ENCODE peak calls at places on chromosomes 16 and 17, in five cellular contexts. One of them, this sample, is unnamed.

GRCh38 chr16:87661561-87661960 is 59.3 kb downstream of the JPH3 start:
- DNase-seq in stimulated activated CD8-positive, alpha-beta memory T cell treated with anti-CD3 and anti-CD28 coated beads, Interleukin-15, amount 100 ng/mL, for 4 hours: no peak
- DNase-seq in germinal center: peak; percentile 83
- DNase-seq in stimulated activated CD4-positive, alpha-beta T cell treated with anti-CD3 and anti-CD28 coated beads, TNF-alpha, amount 100 ng/mL, for 1 hour: no peak
- DNase-seq in GOT3: no peak
- DNase-seq in this sample: no peak

GRCh38 chr16:50614956-50615727 is 66.0 kb downstream of the SNX20 start:
- DNase-seq in germinal center: no peak
- DNase-seq in stimulated activated CD4-positive, alpha-beta T cell treated with anti-CD3 and anti-CD28 coated beads, TNF-alpha, amount 100 ng/mL, for 1 hour: no peak
- DNase-seq in stimulated activated CD8-positive, alpha-beta memory T cell treated with anti-CD3 and anti-CD28 coated beads, Interleukin-15, amount 100 ng/mL, for 4 hours: no peak
- DNase-seq in GOT3: no peak
- DNase-seq in this sample: no peak

GRCh38 chr17:4393806-4394205 is 27.3 kb upstream of the UBE2G1 start:
- DNase-seq in GOT3: no peak
- DNase-seq in germinal center: peak; percentile 18
- DNase-seq in stimulated activated CD8-positive, alpha-beta memory T cell treated with anti-CD3 and anti-CD28 coated beads, Interleukin-15, amount 100 ng/mL, for 4 hours: no peak
- DNase-seq in stimulated activated CD4-positive, alpha-beta T cell treated with anti-CD3 and anti-CD28 coated beads, TNF-alpha, amount 100 ng/mL, for 1 hour: no peak
- DNase-seq in this sample: no peak

GRCh38 chr17:32626371-32626770 is 139.6 kb downstream of the CDK5R1 start:
- DNase-seq in GOT3: no peak
- DNase-seq in germinal center: no peak
- DNase-seq in stimulated activated CD8-positive, alpha-beta memory T cell treated with anti-CD3 and anti-CD28 coated beads, Interleukin-15, amount 100 ng/mL, for 4 hours: no peak
- DNase-seq in stimulated activated CD4-positive, alpha-beta T cell treated with anti-CD3 and anti-CD28 coated beads, TNF-alpha, amount 100 ng/mL, for 1 hour: no peak
- DNase-seq in this sample: no peak

GRCh38 chr17:60939318-60939717 is 261.7 kb downstream of the BCAS3 start:
- DNase-seq in GOT3: no peak
- DNase-seq in germinal center: no peak
- DNase-seq in stimulated activated CD8-positive, alpha-beta memory T cell treated with anti-CD3 and anti-CD28 coated beads, Interleukin-15, amount 100 ng/mL, for 4 hours: no peak
- DNase-seq in stimulated activated CD4-positive, alpha-beta T cell treated with anti-CD3 and anti-CD28 coated beads, TNF-alpha, amount 100 ng/mL, for 1 hour: no peak
- DNase-seq in this sample: no peak

GRCh38 chr16:16083421-16084156 is 134.2 kb downstream of the ABCC1 start:
- DNase-seq in GOT3: no peak
- DNase-seq in stimulated activated CD4-positive, alpha-beta T cell treated with anti-CD3 and anti-CD28 coated beads, TNF-alpha, amount 100 ng/mL, for 1 hour: no peak
- DNase-seq in stimulated activated CD8-positive, alpha-beta memory T cell treated with anti-CD3 and anti-CD28 coated beads, Interleukin-15, amount 100 ng/mL, for 4 hours: no peak
- DNase-seq in germinal center: no peak
- DNase-seq in this sample: no peak

GRCh38 chr16:1169285-1170075 is 16.6 kb downstream of the CACNA1H start:
- DNase-seq in stimulated activated CD8-positive, alpha-beta memory T cell treated with anti-CD3 and anti-CD28 coated beads, Interleukin-15, amount 100 ng/mL, for 4 hours: no peak
- DNase-seq in stimulated activated CD4-positive, alpha-beta T cell treated with anti-CD3 and anti-CD28 coated beads, TNF-alpha, amount 100 ng/mL, for 1 hour: no peak
- DNase-seq in germinal center: no peak
- DNase-seq in GOT3: no peak
- DNase-seq in this sample: no peak

GRCh38 chr17:79902146-79902791 is 63.0 kb upstream of the CBX4 start:
- DNase-seq in germinal center: no peak
- DNase-seq in stimulated activated CD4-positive, alpha-beta T cell treated with anti-CD3 and anti-CD28 coated beads, TNF-alpha, amount 100 ng/mL, for 1 hour: no peak
- DNase-seq in GOT3: no peak
- DNase-seq in stimulated activated CD8-positive, alpha-beta memory T cell treated with anti-CD3 and anti-CD28 coated beads, Interleukin-15, amount 100 ng/mL, for 4 hours: no peak
- DNase-seq in this sample: no peak

GRCh38 chr17:731943-732787 is at the start of gene TLCD3A:
- DNase-seq in stimulated activated CD8-positive, alpha-beta memory T cell treated with anti-CD3 and anti-CD28 coated beads, Interleukin-15, amount 100 ng/mL, for 4 hours: no peak
- DNase-seq in GOT3: peak; percentile 40
- DNase-seq in germinal center: peak; percentile 61
- DNase-seq in stimulated activated CD4-positive, alpha-beta T cell treated with anti-CD3 and anti-CD28 coated beads, TNF-alpha, amount 100 ng/mL, for 1 hour: no peak
- DNase-seq in this sample: peak; percentile 31

GRCh38 chr16:69005641-69006355 is 99.7 kb upstream of the HAS3 start:
- DNase-seq in germinal center: peak; percentile 7
- DNase-seq in GOT3: no peak
- DNase-seq in stimulated activated CD4-positive, alpha-beta T cell treated with anti-CD3 and anti-CD28 coated beads, TNF-alpha, amount 100 ng/mL, for 1 hour: no peak
- DNase-seq in stimulated activated CD8-positive, alpha-beta memory T cell treated with anti-CD3 and anti-CD28 coated beads, Interleukin-15, amount 100 ng/mL, for 4 hours: no peak
- DNase-seq in this sample: no peak

GRCh38 chr16:8565498-8565897 is 24.8 kb downstream of the TMEM114 start:
- DNase-seq in germinal center: no peak
- DNase-seq in GOT3: no peak
- DNase-seq in stimulated activated CD4-positive, alpha-beta T cell treated with anti-CD3 and anti-CD28 coated beads, TNF-alpha, amount 100 ng/mL, for 1 hour: no peak
- DNase-seq in stimulated activated CD8-positive, alpha-beta memory T cell treated with anti-CD3 and anti-CD28 coated beads, Interleukin-15, amount 100 ng/mL, for 4 hours: no peak
- DNase-seq in this sample: no peak